ENCODE peak calls at places on chromosomes 7 and 10, in six cellular contexts. W, J, Z, Q, R and D are unnamed samples.
A peak's percentile ranks its signal among the peaks of the same experiment; 100 is the strongest.

GRCh38 chr7:44154703-44155102 is 13.6 kb upstream of the MYL7 start:
- DNase-seq in Q (no peak), Z (no peak), W (no peak), R (no peak), J (no peak), D (no peak)

GRCh38 chr10:95756061-95756751 is at the start of gene ENTPD1:
- DNase-seq in R (no peak), Z (no peak), J (no peak), Q (peak; percentile 12), W (no peak), D (no peak)

GRCh38 chr10:113139695-113140094 is 189.6 kb downstream of the TCF7L2 start:
- DNase-seq in Q (peak; percentile 20), R (no peak), W (no peak), Z (no peak), J (no peak), D (no peak)

GRCh38 chr7:8176370-8177081 is 85.4 kb downstream of the ICA1 start:
- DNase-seq in Q (no peak), R (no peak), W (no peak), Z (no peak), J (no peak), D (no peak)

GRCh38 chr10:61606971-61607907 is 55.5 kb upstream of the CABCOCO1 start:
- DNase-seq in J (peak; percentile 22), Z (no peak), W (no peak), R (no peak), Q (no peak), D (no peak)

GRCh38 chr7:157112706-157113105 is 26.0 kb upstream of the UBE3C start:
- DNase-seq in J (no peak), R (no peak), W (no peak), Z (no peak), Q (no peak), D (no peak)

GRCh38 chr7:106736508-106737201 is 75.7 kb upstream of the CCDC71L start:
- DNase-seq in W (peak; percentile 37), Q (peak; percentile 72), Z (no peak), J (peak; percentile 75), R (peak; percentile 23), D (peak; percentile 59)

GRCh38 chr10:119689016-119689564 is 36.8 kb upstream of the INPP5F start:
- DNase-seq in W (no peak), R (no peak), J (no peak), Z (no peak), Q (no peak), D (no peak)

GRCh38 chr7:50304911-50305621 is 550 bp downstream of the IKZF1 start:
- DNase-seq in Z (no peak), J (no peak), R (no peak), Q (no peak), W (no peak), D (no peak)

GRCh38 chr7:38883706-38884105 is 25.3 kb downstream of the VPS41 start:
- DNase-seq in R (no peak), Q (no peak), Z (no peak), W (no peak), J (no peak), D (no peak)

GRCh38 chr10:6520138-6520537 is 59.9 kb downstream of the PRKCQ start:
- DNase-seq in R (no peak), J (no peak), W (no peak), Z (no peak), Q (no peak), D (no peak)

GRCh38 chr10:55191236-55191860 is 390.3 kb upstream of the PCDH15 start:
- DNase-seq in Q (no peak), J (no peak), Z (no peak), R (no peak), W (no peak), D (no peak)

GRCh38 chr7:81501220-81501619 is 268.6 kb downstream of the HGF start:
- DNase-seq in Z (no peak), Q (peak; percentile 43), R (no peak), J (no peak), W (no peak), D (peak; percentile 19)

GRCh38 chr7:110877086-110877485 is 213.8 kb upstream of the LRRN3 start:
- DNase-seq in W (no peak), J (no peak), Q (no peak), R (no peak), Z (no peak), D (no peak)

GRCh38 chr7:94701555-94701973 is 45.6 kb upstream of the SGCE start:
- DNase-seq in Z (no peak), W (no peak), R (no peak), J (no peak), Q (peak; percentile 69), D (peak; percentile 69)

GRCh38 chr7:1693419-1693990 is 23.4 kb downstream of the ELFN1 start:
- DNase-seq in Q (no peak), J (no peak), W (peak; percentile 13), Z (peak; percentile 8), R (no peak), D (no peak)

GRCh38 chr7:20327047-20327446 is 3.7 kb upstream of the ITGB8 start:
- DNase-seq in J (no peak), Q (peak; percentile 37), W (no peak), Z (no peak), R (no peak), D (peak; percentile 31)

GRCh38 chr10:29648983-29649268 is 14.2 kb upstream of the SVIL start:
- DNase-seq in J (no peak), Q (peak; percentile 77), Z (peak; percentile 47), R (no peak), W (no peak), D (no peak)

GRCh38 chr10:65342226-65342625 is 1583.6 kb upstream of the LRRTM3 start:
- DNase-seq in W (no peak), J (no peak), R (no peak), Q (no peak), Z (no peak), D (no peak)

GRCh38 chr10:112510384-112510783 is 63.4 kb downstream of the VTI1A start:
- DNase-seq in W (no peak), J (no peak), Q (no peak), Z (no peak), R (no peak), D (no peak)

GRCh38 chr7:41476117-41476803 is 226.6 kb downstream of the INHBA start:
- DNase-seq in Z (no peak), R (no peak), W (no peak), J (no peak), Q (no peak), D (no peak)

GRCh38 chr7:1018334-1018695 is 26.0 kb upstream of the GPR146 start:
- DNase-seq in R (no peak), Z (no peak), J (no peak), W (no peak), Q (no peak), D (no peak)

GRCh38 chr7:75914655-75915415 is at the start of gene POR:
- DNase-seq in J (peak; percentile 96), Q (peak; percentile 86), W (peak; percentile 96), Z (peak; percentile 94), R (peak; percentile 93), D (peak; percentile 68)
- TF ChIP-seq CTCF in J (peak; percentile 25), Q (no peak), W (peak; percentile 17), Z (no peak), R (peak; percentile 12), D (no peak)

GRCh38 chr7:4138866-4139265 is 543.2 kb upstream of the FOXK1 start:
- DNase-seq in R (no peak), W (no peak), J (no peak), Z (no peak), Q (no peak), D (no peak)

GRCh38 chr7:4143006-4143405 is 539.1 kb upstream of the FOXK1 start:
- DNase-seq in Z (no peak), Q (no peak), W (no peak), J (no peak), R (no peak), D (no peak)

GRCh38 chr7:4140933-4141332 is 541.2 kb upstream of the FOXK1 start:
- DNase-seq in R (no peak), J (no peak), Z (no peak), Q (no peak), W (no peak), D (no peak)

GRCh38 chr7:4136501-4137110 is 545.5 kb upstream of the FOXK1 start:
- DNase-seq in Q (no peak), Z (no peak), W (no peak), R (no peak), J (no peak), D (no peak)

DNA sequence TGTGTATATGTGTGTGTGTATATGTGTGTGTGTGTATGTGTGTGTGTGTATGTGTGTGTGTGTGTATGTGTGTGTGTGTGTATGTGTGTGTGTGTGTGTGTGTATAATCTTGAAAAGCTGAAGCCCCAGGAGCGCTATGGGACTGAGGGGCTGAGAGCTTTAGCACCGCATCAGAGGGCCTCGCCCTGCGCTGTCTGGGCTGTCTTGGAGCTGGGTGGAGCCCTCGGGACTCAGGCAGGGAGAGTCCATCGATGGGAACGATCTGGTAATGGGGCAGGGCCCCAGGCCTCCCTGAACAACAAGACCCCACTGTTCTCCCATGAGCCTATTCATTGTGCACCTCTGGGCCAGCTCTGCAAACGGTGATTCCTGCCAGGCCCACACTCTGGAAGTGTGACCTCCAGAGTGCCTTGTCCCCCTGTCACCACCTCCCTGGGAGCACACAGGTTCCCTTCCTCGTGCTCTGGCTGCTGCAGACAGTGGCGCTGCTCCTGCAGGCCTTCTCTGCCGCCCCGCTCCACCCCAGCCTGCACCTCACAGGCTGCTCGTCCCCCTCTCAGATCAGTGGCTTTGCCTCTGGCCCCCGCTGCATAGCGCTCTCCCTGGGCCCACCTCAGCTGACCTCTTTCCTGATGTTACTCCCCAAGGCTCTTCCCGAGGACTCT is 542.3 kb upstream of the FOXK1 start:
- DNase-seq in Q (no peak), W (no peak), J (no peak), R (no peak), Z (no peak), D (no peak)
- TF ChIP-seq CTCF in Q (no peak), W (no peak), J (no peak), R (no peak), Z (no peak), D (no peak)

GRCh38 chr10:12212454-12212853 is 16.5 kb downstream of the CDC123 start:
- DNase-seq in Q (no peak), J (no peak), W (no peak), R (no peak), Z (no peak), D (no peak)
- TF ChIP-seq CTCF in Q (no peak), J (no peak), W (no peak), R (no peak), Z (no peak), D (no peak)

GRCh38 chr10:125449571-125449970 is 233.4 kb downstream of the TEX36 start:
- DNase-seq in R (no peak), Z (no peak), W (no peak), Q (no peak), J (no peak), D (no peak)

GRCh38 chr10:125441151-125441550 is 241.8 kb downstream of the TEX36 start:
- DNase-seq in Q (peak; percentile 20), Z (no peak), R (no peak), J (no peak), W (no peak), D (no peak)

GRCh38 chr10:125448596-125448995 is 234.4 kb downstream of the TEX36 start:
- DNase-seq in R (no peak), J (peak; percentile 50), Q (no peak), Z (no peak), W (no peak), D (no peak)

GRCh38 chr10:125442856-125443540 is 240.0 kb downstream of the TEX36 start:
- DNase-seq in W (no peak), Z (no peak), Q (no peak), R (no peak), J (no peak), D (no peak)

DNA sequence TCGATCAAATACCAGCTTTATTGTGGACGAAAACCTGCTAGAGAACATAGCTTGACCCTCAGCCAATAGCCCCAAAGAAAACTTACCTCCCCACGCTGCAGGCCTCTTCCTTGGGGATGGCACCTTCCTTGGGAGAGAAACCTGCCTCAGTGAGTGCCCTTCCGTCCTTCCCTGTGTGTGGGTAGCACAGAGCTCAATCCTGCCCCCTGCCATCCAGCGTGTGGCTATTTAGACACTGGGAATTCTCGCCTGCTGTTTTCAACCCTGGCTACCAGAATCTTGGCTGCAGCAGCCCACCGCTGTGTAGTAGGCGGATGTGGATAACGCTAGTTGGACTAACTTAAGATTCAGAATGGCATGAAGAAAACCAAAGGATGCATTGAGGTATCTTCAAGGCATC is 238.2 kb downstream of the TEX36 start:
- DNase-seq in W (no peak), Z (no peak), R (no peak), Q (no peak), J (no peak), D (no peak)
- TF ChIP-seq CTCF in W (no peak), Z (no peak), R (no peak), Q (no peak), J (no peak), D (no peak)